ENCODE peak calls at places on chromosomes 2 and 18, in six cellular contexts. One of them, this sample, is unnamed.

GRCh38 chr18:11908182-11909080 is at the start of gene MPPE1:
- DNase-seq in HCT116: peak; percentile 48
- DNase-seq in fibroblast of lung: peak; percentile 88
- DNase-seq in body of pancreas: peak; percentile 90
- DNase-seq in lung: peak; percentile 88
- DNase-seq in adrenal gland: peak; percentile 93
- DNase-seq in this sample: peak; percentile 51

GRCh38 chr2:26818972-26819371 is 29.0 kb upstream of the DPYSL5 start:
- DNase-seq in HCT116: no peak
- DNase-seq in fibroblast of lung: no peak
- DNase-seq in body of pancreas: no peak
- DNase-seq in lung: no peak
- DNase-seq in adrenal gland: no peak
- DNase-seq in this sample: no peak

GRCh38 chr18:22678486-22678885 is 254.6 kb upstream of the RBBP8 start:
- DNase-seq in HCT116: no peak
- DNase-seq in fibroblast of lung: peak; percentile 82
- DNase-seq in body of pancreas: no peak
- DNase-seq in lung: no peak
- DNase-seq in adrenal gland: no peak
- DNase-seq in this sample: no peak

GRCh38 chr2:199977984-199978415 is 22.6 kb downstream of the MAIP1 start:
- DNase-seq in HCT116: peak; percentile 29
- DNase-seq in fibroblast of lung: peak; percentile 66
- DNase-seq in body of pancreas: no peak
- DNase-seq in lung: no peak
- DNase-seq in adrenal gland: no peak
- DNase-seq in this sample: peak; percentile 79

GRCh38 chr2:36388472-36388871 is 32.9 kb downstream of the CRIM1 start:
- DNase-seq in HCT116: no peak
- DNase-seq in fibroblast of lung: no peak
- DNase-seq in body of pancreas: no peak
- DNase-seq in lung: no peak
- DNase-seq in adrenal gland: no peak
- DNase-seq in this sample: no peak

GRCh38 chr18:27871731-27872130 is 305.2 kb downstream of the CDH2 start:
- DNase-seq in HCT116: no peak
- DNase-seq in fibroblast of lung: no peak
- DNase-seq in body of pancreas: no peak
- DNase-seq in lung: no peak
- DNase-seq in adrenal gland: no peak
- DNase-seq in this sample: no peak

GRCh38 chr2:147499785-147500184 is 345.0 kb upstream of the ACVR2A start:
- DNase-seq in HCT116: no peak
- DNase-seq in fibroblast of lung: no peak
- DNase-seq in body of pancreas: no peak
- DNase-seq in lung: no peak
- DNase-seq in adrenal gland: no peak
- DNase-seq in this sample: no peak

GRCh38 chr2:70679244-70679643 is 88.8 kb downstream of the ADD2 start:
- DNase-seq in HCT116: no peak
- DNase-seq in fibroblast of lung: peak; percentile 56
- DNase-seq in body of pancreas: no peak
- DNase-seq in lung: no peak
- DNase-seq in adrenal gland: peak; percentile 20
- DNase-seq in this sample: no peak

GRCh38 chr18:29418136-29418535 is 1241.2 kb upstream of the CDH2 start:
- DNase-seq in HCT116: no peak
- DNase-seq in fibroblast of lung: peak; percentile 89
- DNase-seq in body of pancreas: no peak
- DNase-seq in lung: no peak
- DNase-seq in adrenal gland: no peak
- DNase-seq in this sample: peak; percentile 51

GRCh38 chr2:11160731-11161455 is 5.6 kb downstream of the SLC66A3 start:
- DNase-seq in HCT116: no peak
- DNase-seq in fibroblast of lung: no peak
- DNase-seq in body of pancreas: no peak
- DNase-seq in lung: no peak
- DNase-seq in adrenal gland: no peak
- DNase-seq in this sample: no peak

GRCh38 chr2:69159988-69160387 is 147.0 kb downstream of the ANTXR1 start:
- DNase-seq in HCT116: no peak
- DNase-seq in fibroblast of lung: no peak
- DNase-seq in body of pancreas: no peak
- DNase-seq in lung: no peak
- DNase-seq in adrenal gland: no peak
- DNase-seq in this sample: no peak

GRCh38 chr2:9106338-9107167 is 100.1 kb upstream of the ASAP2 start:
- DNase-seq in HCT116: no peak
- DNase-seq in fibroblast of lung: peak; percentile 69
- DNase-seq in body of pancreas: no peak
- DNase-seq in lung: no peak
- DNase-seq in adrenal gland: no peak
- DNase-seq in this sample: no peak

GRCh38 chr2:166572958-166573357 is 78.9 kb upstream of the SCN7A start:
- DNase-seq in HCT116: no peak
- DNase-seq in fibroblast of lung: no peak
- DNase-seq in body of pancreas: no peak
- DNase-seq in lung: no peak
- DNase-seq in adrenal gland: no peak
- DNase-seq in this sample: no peak

GRCh38 chr2:206533977-206534376 is 90.6 kb downstream of the ADAM23 start:
- DNase-seq in HCT116: no peak
- DNase-seq in fibroblast of lung: no peak
- DNase-seq in body of pancreas: no peak
- DNase-seq in lung: no peak
- DNase-seq in adrenal gland: no peak
- DNase-seq in this sample: no peak

GRCh38 chr2:38274286-38275276 is 102.5 kb downstream of the ATL2 start:
- DNase-seq in HCT116: peak; percentile 79
- DNase-seq in fibroblast of lung: peak; percentile 74
- DNase-seq in body of pancreas: no peak
- DNase-seq in lung: peak; percentile 45
- DNase-seq in adrenal gland: peak; percentile 67
- DNase-seq in this sample: peak; percentile 49

GRCh38 chr2:226798422-226799210 is 1.0 kb downstream of the IRS1 start:
- DNase-seq in HCT116: no peak
- DNase-seq in fibroblast of lung: peak; percentile 69
- DNase-seq in body of pancreas: peak; percentile 49
- DNase-seq in lung: peak; percentile 41
- DNase-seq in adrenal gland: peak; percentile 70
- DNase-seq in this sample: no peak

GRCh38 chr2:207121784-207122183 is 44.0 kb downstream of the KLF7 start:
- DNase-seq in HCT116: peak; percentile 56
- DNase-seq in fibroblast of lung: peak; percentile 90
- DNase-seq in body of pancreas: no peak
- DNase-seq in lung: no peak
- DNase-seq in adrenal gland: peak; percentile 68
- DNase-seq in this sample: peak; percentile 76

GRCh38 chr18:2486426-2486825 is 84.9 kb downstream of the METTL4 start:
- DNase-seq in HCT116: no peak
- DNase-seq in fibroblast of lung: no peak
- DNase-seq in body of pancreas: no peak
- DNase-seq in lung: no peak
- DNase-seq in adrenal gland: no peak
- DNase-seq in this sample: no peak

GRCh38 chr18:37450434-37451133 is 115.0 kb downstream of the CELF4 start:
- DNase-seq in HCT116: no peak
- DNase-seq in fibroblast of lung: peak; percentile 13
- DNase-seq in body of pancreas: no peak
- DNase-seq in lung: no peak
- DNase-seq in adrenal gland: peak; percentile 84
- DNase-seq in this sample: no peak

GRCh38 chr2:106267997-106268396 is 73.9 kb upstream of the UXS1 start:
- DNase-seq in HCT116: no peak
- DNase-seq in fibroblast of lung: no peak
- DNase-seq in body of pancreas: no peak
- DNase-seq in lung: no peak
- DNase-seq in adrenal gland: no peak
- DNase-seq in this sample: no peak

DNA sequence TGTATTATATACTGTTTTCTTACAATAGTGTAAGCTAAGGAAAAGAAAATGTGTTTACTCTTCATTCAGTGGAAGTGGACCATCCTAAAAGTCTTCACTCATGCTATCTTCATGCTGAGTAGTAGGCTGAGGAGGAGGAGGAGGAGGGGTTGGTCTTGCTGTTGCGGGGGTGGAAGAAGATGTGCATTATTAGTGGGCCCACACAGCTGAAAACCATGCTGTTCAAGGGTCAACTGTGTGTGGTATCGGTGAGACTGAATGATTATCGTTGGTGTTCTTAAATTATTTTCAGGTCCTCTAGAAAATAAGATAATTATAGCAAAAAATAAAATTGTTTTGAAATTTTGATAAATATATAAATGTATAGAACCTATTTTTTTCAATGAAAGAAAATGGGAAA is 22.0 kb downstream of the INSIG2 start:
- DNase-seq in HCT116: no peak
- DNase-seq in fibroblast of lung: no peak
- DNase-seq in body of pancreas: no peak
- DNase-seq in lung: no peak
- DNase-seq in adrenal gland: no peak
- DNase-seq in this sample: no peak
- H3K4me3 ChIP-seq in HCT116: no peak overlapping the region
- H3K4me3 ChIP-seq in fibroblast of lung: no peak overlapping the region
- H3K4me3 ChIP-seq in body of pancreas: no peak overlapping the region
- H3K4me3 ChIP-seq in lung: no peak overlapping the region
- H3K4me3 ChIP-seq in adrenal gland: no peak overlapping the region
- H3K4me3 ChIP-seq in this sample: no peak overlapping the region

DNA sequence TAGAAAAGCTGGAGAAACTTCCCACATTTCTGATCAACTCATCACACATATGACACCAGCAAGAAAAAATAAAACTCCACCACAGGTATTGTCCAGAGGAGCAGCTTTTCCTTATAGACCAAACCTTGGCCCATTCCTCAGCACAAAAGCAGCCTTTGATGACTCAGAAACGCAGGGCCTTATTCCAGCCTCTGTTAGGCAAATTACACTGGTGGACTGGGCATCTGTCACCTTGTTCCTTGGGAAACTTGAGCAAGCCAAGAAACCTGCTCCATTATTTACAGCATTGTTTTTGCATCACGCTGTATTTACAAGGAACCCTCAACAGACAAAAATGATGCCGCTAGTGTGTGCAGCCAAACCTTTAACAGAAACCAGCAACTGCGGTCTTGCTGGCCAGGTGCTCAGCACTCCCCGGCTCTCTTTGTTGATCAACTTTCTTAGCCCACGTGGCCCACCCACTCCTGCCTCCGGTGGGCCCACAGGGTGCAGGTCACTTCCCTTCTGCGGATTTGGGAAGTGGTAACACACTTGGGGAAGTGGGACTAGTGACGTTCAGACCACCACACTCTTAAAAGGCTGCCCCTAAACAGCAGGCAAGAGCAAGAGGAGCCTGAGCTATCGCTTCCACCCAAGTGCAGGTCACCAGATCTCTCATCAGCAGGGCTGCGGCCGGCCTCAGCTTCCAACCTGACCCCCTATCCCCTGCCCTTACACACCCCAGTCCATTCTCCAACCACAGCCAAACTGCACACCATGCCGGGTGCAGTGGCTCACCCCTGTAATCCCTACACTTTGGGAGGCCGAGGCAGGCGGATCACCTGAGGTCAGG is 1.5 kb downstream of the AP1S3 start:
- DNase-seq in HCT116: no peak
- DNase-seq in fibroblast of lung: peak; percentile 38
- DNase-seq in body of pancreas: no peak
- DNase-seq in lung: no peak
- DNase-seq in adrenal gland: no peak
- DNase-seq in this sample: no peak
- H3K4me3 ChIP-seq in HCT116: peak overlapping the region; percentile 79
- H3K4me3 ChIP-seq in fibroblast of lung: no peak overlapping the region
- H3K4me3 ChIP-seq in body of pancreas: no peak overlapping the region
- H3K4me3 ChIP-seq in lung: no peak overlapping the region
- H3K4me3 ChIP-seq in adrenal gland: no peak overlapping the region
- H3K4me3 ChIP-seq in this sample: no peak overlapping the region

DNA sequence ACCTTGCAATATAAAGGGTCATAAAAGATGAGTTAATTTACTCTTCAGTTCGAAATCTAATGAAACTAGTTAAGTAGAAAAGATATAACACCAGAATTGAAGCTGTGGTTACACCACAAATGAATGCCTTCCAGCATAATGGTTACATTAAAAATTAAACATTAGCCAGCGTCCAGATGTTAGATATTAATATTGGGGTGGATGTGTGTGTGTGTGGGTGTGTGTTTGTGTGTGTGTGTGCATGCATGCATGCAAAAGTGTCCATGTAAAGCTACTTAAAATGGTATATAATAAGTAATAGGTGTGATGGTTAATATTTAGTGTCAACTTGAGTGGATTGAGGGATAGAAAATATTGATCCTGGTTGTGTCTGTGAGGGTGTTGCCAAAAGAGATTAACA is 170.4 kb upstream of the FN1 start:
- DNase-seq in HCT116: no peak
- DNase-seq in fibroblast of lung: no peak
- DNase-seq in body of pancreas: no peak
- DNase-seq in lung: no peak
- DNase-seq in adrenal gland: no peak
- DNase-seq in this sample: no peak
- H3K4me3 ChIP-seq in HCT116: no peak overlapping the region
- H3K4me3 ChIP-seq in fibroblast of lung: no peak overlapping the region
- H3K4me3 ChIP-seq in body of pancreas: no peak overlapping the region
- H3K4me3 ChIP-seq in lung: no peak overlapping the region
- H3K4me3 ChIP-seq in adrenal gland: no peak overlapping the region
- H3K4me3 ChIP-seq in this sample: no peak overlapping the region

GRCh38 chr2:142965464-142965863 is 88.0 kb downstream of the KYNU start:
- DNase-seq in HCT116: no peak
- DNase-seq in fibroblast of lung: peak; percentile 79
- DNase-seq in body of pancreas: no peak
- DNase-seq in lung: no peak
- DNase-seq in adrenal gland: no peak
- DNase-seq in this sample: peak; percentile 37

GRCh38 chr2:142966281-142966680 is 88.8 kb downstream of the KYNU start:
- DNase-seq in HCT116: no peak
- DNase-seq in fibroblast of lung: peak; percentile 47
- DNase-seq in body of pancreas: no peak
- DNase-seq in lung: no peak
- DNase-seq in adrenal gland: no peak
- DNase-seq in this sample: no peak

GRCh38 chr2:142957143-142957542 is 79.7 kb downstream of the KYNU start:
- DNase-seq in HCT116: no peak
- DNase-seq in fibroblast of lung: no peak
- DNase-seq in body of pancreas: no peak
- DNase-seq in lung: no peak
- DNase-seq in adrenal gland: no peak
- DNase-seq in this sample: no peak

GRCh38 chr2:142967060-142967459 is 89.6 kb downstream of the KYNU start:
- DNase-seq in HCT116: no peak
- DNase-seq in fibroblast of lung: no peak
- DNase-seq in body of pancreas: no peak
- DNase-seq in lung: no peak
- DNase-seq in adrenal gland: no peak
- DNase-seq in this sample: no peak

DNA sequence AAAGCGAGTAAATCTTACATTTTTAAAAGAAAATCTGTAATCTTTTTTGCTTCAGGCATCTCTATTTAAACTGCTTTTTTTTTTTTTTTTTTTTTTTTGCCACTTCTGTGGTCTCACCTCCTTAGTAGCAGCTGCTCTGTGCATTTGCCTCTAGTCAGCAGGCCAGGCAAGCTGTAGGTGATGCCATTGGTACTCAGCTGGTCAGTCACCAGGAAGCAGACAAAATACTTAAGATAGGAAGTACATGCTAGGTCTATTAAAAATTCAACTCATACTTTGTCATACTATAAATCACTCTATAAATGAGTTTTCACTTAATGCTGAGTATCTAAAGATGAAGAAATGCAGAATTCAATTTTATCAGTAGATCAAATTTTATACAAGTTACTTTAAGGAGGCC is 83.7 kb downstream of the KYNU start:
- DNase-seq in HCT116: no peak
- DNase-seq in fibroblast of lung: no peak
- DNase-seq in body of pancreas: no peak
- DNase-seq in lung: no peak
- DNase-seq in adrenal gland: no peak
- DNase-seq in this sample: no peak
- H3K4me3 ChIP-seq in HCT116: no peak overlapping the region
- H3K4me3 ChIP-seq in fibroblast of lung: no peak overlapping the region
- H3K4me3 ChIP-seq in body of pancreas: no peak overlapping the region
- H3K4me3 ChIP-seq in lung: no peak overlapping the region
- H3K4me3 ChIP-seq in adrenal gland: no peak overlapping the region
- H3K4me3 ChIP-seq in this sample: no peak overlapping the region

This sample was measured in skeletal muscle cell.